ENCODE peak calls at places on chromosome 13, in four cellular contexts. D is sigmoid colon, J is tibial nerve, X is IMR-90. H is an unnamed sample. For H3K4me1 and H3K36me3, the result is how much of the 10 kb centered on the place peaks cover.

GRCh38 chr13:53264751-53265150 is 236.1 kb downstream of the OLFM4 start:
- DNase-seq in D (no peak), J (no peak), X (no peak), H (no peak)

GRCh38 chr13:32019612-32020233 is 11.9 kb upstream of the FRY start:
- DNase-seq in D (no peak), J (peak), X (peak), H (peak)

GRCh38 chr13:114132419-114133121 is at the start of gene RASA3:
- DNase-seq in D (peak), J (peak), X (peak), H (peak)

GRCh38 chr13:75705395-75705794 is 69.3 kb downstream of the LMO7 start:
- DNase-seq in D (no peak), J (no peak), X (peak), H (no peak)

GRCh38 chr13:45162194-45162593 is 38.7 kb downstream of the KCTD4 start:
- DNase-seq in D (no peak), J (no peak), X (peak), H (no peak)

GRCh38 chr13:96338030-96338429 is 248.1 kb downstream of the HS6ST3 start:
- DNase-seq in D (no peak), J (no peak), X (no peak), H (no peak)

GRCh38 chr13:46184277-46184699 is 2.3 kb upstream of the LCP1 start:
- DNase-seq in D (no peak), J (peak), X (no peak), H (peak)

GRCh38 chr13:39913928-39914327 is 258.5 kb downstream of the COG6 start:
- DNase-seq in D (peak), J (peak), X (no peak), H (no peak)

GRCh38 chr13:108551674-108552073 is 77.7 kb upstream of the MYO16 start:
- DNase-seq in D (no peak), J (no peak), X (no peak), H (no peak)

GRCh38 chr13:89891416-89891815 is 1456.1 kb upstream of the MIR17HG start:
- DNase-seq in D (no peak), J (no peak), X (no peak), H (no peak)

GRCh38 chr13:21175656-21176194 is 627 bp downstream of the SKA3 start:
- DNase-seq in D (no peak), J (no peak), X (peak), H (no peak)

GRCh38 chr13:65943711-65944110 is 1286.4 kb downstream of the PCDH9 start:
- DNase-seq in D (no peak), J (no peak), X (no peak), H (no peak)

GRCh38 chr13:46717275-46717674 is 79.7 kb downstream of the ESD start:
- DNase-seq in D (no peak), J (no peak), X (no peak), H (no peak)

GRCh38 chr13:102017248-102017647 is 384.6 kb downstream of the FGF14 start:
- DNase-seq in D (no peak), J (no peak), X (no peak), H (no peak)

GRCh38 chr13:91710733-91711132 is 312.3 kb downstream of the GPC5 start:
- DNase-seq in D (no peak), J (no peak), X (no peak), H (no peak)

GRCh38 chr13:106530907-106531520 is 4.4 kb downstream of the EFNB2 start:
- DNase-seq in D (no peak), J (no peak), X (no peak), H (no peak)

GRCh38 chr13:28493740-28494536 is 990 bp downstream of the FLT1 start:
- DNase-seq in D (no peak), J (no peak), X (no peak), H (no peak)

GRCh38 chr13:112859817-112860190 is 109.2 kb upstream of the MCF2L start:
- DNase-seq in D (no peak), J (peak), X (peak), H (no peak)

GRCh38 chr13:100707818-100708740 is 33.5 kb upstream of the TMTC4 start:
- DNase-seq in D (no peak), J (no peak), X (no peak), H (no peak)

GRCh38 chr13:53920916-53921315 is 892.3 kb downstream of the OLFM4 start:
- DNase-seq in D (no peak), J (no peak), X (no peak), H (no peak)

GRCh38 chr13:44471686-44472085 is 98.1 kb downstream of the SERP2 start:
- DNase-seq in D (no peak), J (no peak), X (peak), H (no peak)

GRCh38 chr13:114015608-114016295 is 41.9 kb upstream of the C13orf46 start:
- DNase-seq in D (no peak), J (peak), X (peak), H (no peak)

GRCh38 chr13:59472134-59472533 is 691.6 kb downstream of the DIAPH3 start:
- DNase-seq in D (no peak), J (no peak), X (peak), H (no peak)

GRCh38 chr13:75445717-75446529 is 36.0 kb downstream of the TBC1D4 start:
- DNase-seq in D (no peak), J (no peak), X (peak), H (no peak)

GRCh38 chr13:77437267-77437666 is 98.2 kb upstream of the SCEL start:
- DNase-seq in D (no peak), J (no peak), X (no peak), H (no peak)

GRCh38 chr13:44128522-44128921 is 245.1 kb upstream of the SERP2 start:
- DNase-seq in D (peak), J (no peak), X (peak), H (no peak)

GRCh38 chr13:20526664-20527063 is 1.0 kb upstream of the CRYL1 start:
- DNase-seq in D (no peak), J (no peak), X (peak), H (no peak)

GRCh38 chr13:94119360-94119936 is 360.0 kb downstream of the DCT start:
- DNase-seq in D (no peak), J (no peak), X (no peak), H (peak)

DNA sequence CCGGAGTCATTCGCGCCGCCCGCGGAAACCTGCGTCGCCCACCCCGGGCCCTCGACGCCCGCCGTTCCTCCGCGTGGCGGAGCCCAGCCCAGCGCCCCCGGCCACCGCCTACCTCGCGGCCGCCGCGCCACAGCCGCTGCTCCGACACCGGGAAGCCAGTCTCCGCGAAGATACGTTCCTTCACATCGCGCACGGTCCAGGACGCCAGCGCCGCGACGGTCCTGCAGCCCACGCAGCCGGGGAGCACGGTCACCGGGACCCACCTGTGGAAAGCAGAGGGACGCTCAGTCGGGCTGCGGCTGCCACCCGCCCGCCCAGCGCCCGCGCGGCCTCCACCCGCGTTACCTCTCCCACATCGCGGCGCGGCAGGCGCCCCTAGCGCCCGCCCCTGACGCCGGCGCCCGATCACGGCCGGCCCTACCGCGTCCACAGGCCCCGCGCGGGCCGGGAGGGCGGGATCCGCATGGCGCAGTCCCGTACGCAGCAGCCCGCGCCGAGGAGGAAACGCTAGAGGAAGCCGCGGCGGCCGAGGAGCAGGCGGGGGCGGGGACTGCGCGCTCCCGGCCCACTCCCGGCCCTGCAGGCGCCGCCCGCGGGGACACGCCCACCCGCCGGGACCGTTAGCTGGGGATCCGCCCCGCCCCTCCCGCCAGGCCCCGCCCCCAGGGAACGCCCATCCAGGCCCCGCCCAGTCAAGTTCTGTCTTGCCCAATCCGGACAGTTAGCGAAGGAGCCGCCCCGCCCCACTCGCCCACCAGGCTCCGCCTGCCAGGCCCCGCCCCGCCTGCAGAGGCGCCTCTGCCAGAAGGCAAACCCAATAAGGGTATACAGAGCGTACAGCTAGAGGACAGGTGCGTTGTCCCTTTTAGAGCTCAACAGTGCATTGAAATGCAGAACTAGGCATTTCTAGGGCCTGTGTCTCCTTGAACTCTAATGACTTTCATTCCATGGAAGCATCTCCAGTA is 58.2 kb downstream of the SACS start:
- DNase-seq in D (peak), J (peak), X (peak), H (peak)
- TF ChIP-seq POLR2A in D (no peak), J (peak), X (peak), H (no peak)

DNA sequence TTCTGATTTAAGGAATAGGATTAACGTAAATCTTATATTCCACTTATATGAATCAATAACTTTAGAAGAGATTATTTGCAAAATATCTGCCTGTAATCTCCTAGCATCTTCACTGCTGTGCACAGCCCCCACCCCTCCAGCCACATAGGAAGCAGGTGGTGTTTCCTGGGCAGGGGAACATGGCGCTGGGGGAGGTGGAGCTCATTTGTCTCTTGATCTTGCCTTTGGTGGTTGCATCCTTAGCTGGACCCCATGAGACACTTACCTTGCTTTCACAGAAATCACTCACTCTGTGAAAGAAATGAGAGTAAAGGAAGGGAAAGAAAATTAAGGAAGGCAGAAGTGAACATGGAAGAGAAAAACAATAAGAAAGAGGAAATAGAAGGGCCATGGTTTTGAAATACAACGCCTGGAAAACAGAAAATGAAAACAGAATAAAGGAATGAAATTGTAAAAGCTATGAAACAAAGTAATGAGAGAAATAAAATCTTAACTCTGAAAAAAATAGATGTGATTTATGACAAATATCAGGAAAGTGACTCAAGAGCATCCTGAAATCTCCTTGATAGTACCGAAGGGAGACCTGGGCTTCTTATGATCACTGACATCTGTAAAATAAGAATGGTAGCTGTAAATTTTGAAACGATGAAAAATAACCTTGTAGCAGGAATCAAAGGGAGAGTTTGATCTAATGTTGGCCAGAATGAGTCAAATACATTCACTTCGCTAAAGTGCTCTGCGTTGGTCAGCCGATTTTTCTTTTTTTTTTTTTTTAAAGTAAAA is 17.2 kb upstream of the RNASEH2B start:
- DNase-seq in D (no peak), J (no peak), X (no peak), H (peak)
- H3K4me1 ChIP-seq in D (under half), J (under half), X (under half), H (under half)

DNA sequence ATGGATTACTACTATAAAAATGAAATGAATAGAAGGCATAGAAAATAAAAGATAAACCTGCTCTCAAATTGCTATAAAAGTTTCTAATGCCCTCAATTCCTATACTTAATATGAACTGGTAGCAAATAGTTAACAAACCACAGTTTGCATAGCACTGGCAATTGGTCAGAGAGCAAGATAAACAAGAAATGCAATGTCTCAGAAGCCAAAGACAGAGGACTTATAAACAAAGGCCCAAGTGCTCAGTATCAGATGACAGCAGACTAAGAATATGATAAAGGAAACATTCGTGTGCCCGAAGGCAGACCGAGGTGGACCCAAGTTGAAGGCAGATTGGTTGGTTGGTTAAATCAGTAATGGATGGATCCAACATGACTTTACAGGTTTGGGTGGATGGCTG is 50.6 kb downstream of the IPO5 start:
- DNase-seq in D (no peak), J (no peak), X (peak), H (no peak)
- H3K36me3 ChIP-seq in D (under half), J (half or more), X (under half), H (under half)

GRCh38 chr13:42041017-42041683 is 7.3 kb upstream of the DGKH start:
- DNase-seq in D (peak), J (peak), X (peak), H (peak)
- TF ChIP-seq POLR2A in D (no peak), J (no peak), X (no peak), H (no peak)

GRCh38 chr13:29567411-29567810 is 28.1 kb downstream of the SLC7A1 start:
- DNase-seq in D (no peak), J (no peak), X (no peak), H (no peak)
- H3K4me1 ChIP-seq in D (under half), J (under half), X (under half), H (under half)